ENCODE peak calls at places on chromosomes 6 and 20, in six cellular contexts. L is activated naive CD8-positive, alpha-beta T cell treated with anti-CD3 and anti-CD28 coated beads for 36 hours; A is hypothalamus; Y is non-pigmented ciliary epithelial cell; G is transverse colon; R is CD8-positive, alpha-beta memory T cell. K is an unnamed sample.

GRCh38 chr20:8837396-8837795 is 231.5 kb upstream of the PLCB4 start:
- DNase-seq in L (no peak), A (no peak), Y (peak), G (no peak), R (no peak), K (no peak)

GRCh38 chr6:54085526-54085925 is 25.7 kb upstream of the MLIP start:
- DNase-seq in L (no peak), A (no peak), Y (peak), G (no peak), R (no peak), K (no peak)

GRCh38 chr6:7960848-7961247 is 50.3 kb upstream of the TXNDC5 start:
- DNase-seq in L (no peak), A (no peak), Y (no peak), G (no peak), R (no peak), K (no peak)

GRCh38 chr6:122081921-122082320 is 317.5 kb upstream of the HSF2 start:
- DNase-seq in L (no peak), A (no peak), Y (no peak), G (no peak), R (no peak), K (no peak)

GRCh38 chr20:40160151-40160550 is 528.9 kb downstream of the MAFB start:
- DNase-seq in L (peak), A (peak), Y (peak), G (peak), R (no peak), K (peak)

GRCh38 chr6:34745277-34746103 is 11.8 kb upstream of the SNRPC start:
- DNase-seq in L (no peak), A (no peak), Y (peak), G (peak), R (no peak), K (peak)

GRCh38 chr6:85459224-85459901 is 9.5 kb downstream of the NT5E start:
- DNase-seq in L (no peak), A (no peak), Y (peak), G (no peak), R (no peak), K (no peak)

GRCh38 chr6:148383658-148384417 is 41.2 kb downstream of the SASH1 start:
- DNase-seq in L (no peak), A (no peak), Y (no peak), G (no peak), R (no peak), K (no peak)

GRCh38 chr20:33387177-33387576 is 14.1 kb downstream of the CDK5RAP1 start:
- DNase-seq in L (no peak), A (no peak), Y (no peak), G (no peak), R (no peak), K (no peak)

GRCh38 chr6:116352515-116353471 is 18.0 kb upstream of the DSE start:
- DNase-seq in L (no peak), A (no peak), Y (no peak), G (no peak), R (no peak), K (no peak)

GRCh38 chr20:62967628-62968351 is 15.3 kb downstream of the SLC17A9 start:
- DNase-seq in L (no peak), A (no peak), Y (no peak), G (no peak), R (no peak), K (no peak)

GRCh38 chr20:5945963-5946362 is 4.4 kb downstream of the TRMT6 start:
- DNase-seq in L (no peak), A (no peak), Y (peak), G (no peak), R (no peak), K (peak)

GRCh38 chr20:45752747-45753146 is 30.6 kb downstream of the SPINT4 start:
- DNase-seq in L (peak), A (no peak), Y (peak), G (no peak), R (no peak), K (peak)

GRCh38 chr20:1417273-1417672 is 24.4 kb upstream of the FKBP1A start:
- DNase-seq in L (no peak), A (no peak), Y (no peak), G (no peak), R (no peak), K (no peak)

GRCh38 chr6:9397981-9398559 is 962.7 kb upstream of the SLC35B3 start:
- DNase-seq in L (no peak), A (no peak), Y (no peak), G (peak), R (no peak), K (no peak)